ENCODE peak calls at places on chromosomes 16 and 17, in six cellular contexts. N is RCC 7860, V is caudate nucleus, B is HuH-7.5, Y is aorta, K is T-helper 9 cell. M is an unnamed sample.

GRCh38 chr16:84496991-84497390 is 7.5 kb downstream of the MEAK7 start:
- DNase-seq in B (no peak), V (no peak), Y (no peak), N (no peak), K (no peak), M (no peak)

GRCh38 chr16:85306071-85306792 is 194.0 kb upstream of the CIBAR2 start:
- DNase-seq in Y (peak), V (no peak), K (peak), N (peak), B (peak), M (no peak)

GRCh38 chr17:9151091-9151490 is 129.8 kb downstream of the NTN1 start:
- DNase-seq in Y (no peak), V (no peak), K (no peak), B (no peak), N (no peak), M (peak)

GRCh38 chr17:58307468-58308172 is 21.0 kb downstream of the TSPOAP1 start:
- DNase-seq in Y (no peak), B (no peak), K (no peak), N (no peak), V (no peak), M (no peak)

GRCh38 chr16:15639061-15639568 is 3.8 kb downstream of the MARF1 start:
- DNase-seq in Y (no peak), K (no peak), B (no peak), N (no peak), V (no peak), M (no peak)

GRCh38 chr16:3283525-3284447 is 495 bp downstream of the ZNF263 start:
- DNase-seq in N (no peak), B (no peak), V (no peak), Y (peak), K (no peak), M (no peak)

GRCh38 chr16:17238285-17239028 is 232.3 kb downstream of the XYLT1 start:
- DNase-seq in K (no peak), B (no peak), N (no peak), V (no peak), Y (no peak), M (no peak)

GRCh38 chr17:28427372-28427771 is 21.4 kb upstream of the SLC46A1 start:
- DNase-seq in V (no peak), K (no peak), N (no peak), Y (no peak), B (no peak), M (no peak)

GRCh38 chr17:8123695-8124349 is at the start of gene HES7:
- DNase-seq in N (no peak), V (no peak), K (no peak), B (peak), Y (no peak), M (no peak)

M was measured in NCI-H1105.